ENCODE peak calls at places on chromosome 17, in four cellular contexts. One of them, this sample, is unnamed.

GRCh38 chr17:79617304-79617703 is 6.5 kb upstream of the RBFOX3 start:
- DNase-seq in pancreas: no peak
- DNase-seq in cardiac fibroblast: no peak
- DNase-seq in type B pancreatic cell: no peak
- DNase-seq in this sample: no peak

GRCh38 chr17:78995022-78995760 is 14.4 kb downstream of the CANT1 start:
- DNase-seq in cardiac fibroblast: no peak
- DNase-seq in pancreas: peak
- DNase-seq in type B pancreatic cell: no peak
- DNase-seq in this sample: no peak

GRCh38 chr17:7775058-7775457 is 57.5 kb downstream of the DNAH2 start:
- DNase-seq in type B pancreatic cell: no peak
- DNase-seq in cardiac fibroblast: no peak
- DNase-seq in pancreas: no peak
- DNase-seq in this sample: no peak

GRCh38 chr17:7204335-7204734 is 15.3 kb downstream of the DLG4 start:
- DNase-seq in pancreas: peak
- DNase-seq in cardiac fibroblast: no peak
- DNase-seq in type B pancreatic cell: no peak
- DNase-seq in this sample: no peak

GRCh38 chr17:48012151-48012520 is 25.5 kb downstream of the COPZ2 start:
- DNase-seq in type B pancreatic cell: peak
- DNase-seq in cardiac fibroblast: no peak
- DNase-seq in pancreas: peak
- DNase-seq in this sample: no peak

GRCh38 chr17:77281024-77281903 is 140.5 kb downstream of the SEC14L1 start:
- DNase-seq in cardiac fibroblast: peak
- DNase-seq in type B pancreatic cell: no peak
- DNase-seq in pancreas: peak
- DNase-seq in this sample: peak

GRCh38 chr17:4032738-4033137 is 68.5 kb upstream of the ATP2A3 start:
- DNase-seq in type B pancreatic cell: no peak
- DNase-seq in cardiac fibroblast: no peak
- DNase-seq in pancreas: no peak
- DNase-seq in this sample: no peak

GRCh38 chr17:58995247-58995940 is 111.3 kb downstream of the TRIM37 start:
- DNase-seq in cardiac fibroblast: peak
- DNase-seq in type B pancreatic cell: no peak
- DNase-seq in pancreas: no peak
- DNase-seq in this sample: no peak

GRCh38 chr17:64507418-64507766 is 615 bp downstream of the CEP95 start:
- DNase-seq in type B pancreatic cell: no peak
- DNase-seq in cardiac fibroblast: peak
- DNase-seq in pancreas: peak
- DNase-seq in this sample: peak

GRCh38 chr17:40621019-40621418 is 26.6 kb downstream of the SMARCE1 start:
- DNase-seq in cardiac fibroblast: no peak
- DNase-seq in type B pancreatic cell: no peak
- DNase-seq in pancreas: no peak
- DNase-seq in this sample: no peak

GRCh38 chr17:42183741-42184711 is 1.2 kb downstream of the HCRT start:
- DNase-seq in pancreas: peak
- DNase-seq in cardiac fibroblast: peak
- DNase-seq in type B pancreatic cell: peak
- DNase-seq in this sample: no peak

GRCh38 chr17:57726213-57726612 is 18.9 kb downstream of the CCDC182 start:
- DNase-seq in cardiac fibroblast: no peak
- DNase-seq in type B pancreatic cell: no peak
- DNase-seq in pancreas: no peak
- DNase-seq in this sample: no peak

GRCh38 chr17:358491-359133 is 6.0 kb upstream of the RPH3AL start:
- DNase-seq in pancreas: no peak
- DNase-seq in type B pancreatic cell: no peak
- DNase-seq in cardiac fibroblast: no peak
- DNase-seq in this sample: no peak

GRCh38 chr17:72658675-72659074 is 433.8 kb downstream of the SLC39A11 start:
- DNase-seq in cardiac fibroblast: no peak
- DNase-seq in type B pancreatic cell: no peak
- DNase-seq in pancreas: no peak
- DNase-seq in this sample: no peak

GRCh38 chr17:34579979-34580684 is 750 bp downstream of the TMEM132E start:
- DNase-seq in pancreas: peak
- DNase-seq in type B pancreatic cell: no peak
- DNase-seq in cardiac fibroblast: peak
- DNase-seq in this sample: no peak

GRCh38 chr17:35254107-35254802 is 11.4 kb downstream of the SLFN5 start:
- DNase-seq in cardiac fibroblast: peak
- DNase-seq in pancreas: peak
- DNase-seq in type B pancreatic cell: no peak
- DNase-seq in this sample: peak

GRCh38 chr17:4369557-4370230 is 3.2 kb upstream of the UBE2G1 start:
- DNase-seq in type B pancreatic cell: no peak
- DNase-seq in pancreas: no peak
- DNase-seq in cardiac fibroblast: no peak
- DNase-seq in this sample: no peak

GRCh38 chr17:63940584-63940983 is 8.5 kb upstream of the CD79B start:
- DNase-seq in pancreas: no peak
- DNase-seq in cardiac fibroblast: no peak
- DNase-seq in type B pancreatic cell: no peak
- DNase-seq in this sample: no peak

GRCh38 chr17:41580651-41581365 is 5.9 kb downstream of the KRT14 start:
- DNase-seq in cardiac fibroblast: no peak
- DNase-seq in pancreas: no peak
- DNase-seq in type B pancreatic cell: no peak
- DNase-seq in this sample: peak

GRCh38 chr17:27494192-27495091 is 38.2 kb downstream of the KSR1 start:
- DNase-seq in type B pancreatic cell: no peak
- DNase-seq in pancreas: peak
- DNase-seq in cardiac fibroblast: peak
- DNase-seq in this sample: peak

GRCh38 chr17:62617894-62618472 is 9.5 kb upstream of the MRC2 start:
- DNase-seq in cardiac fibroblast: peak
- DNase-seq in pancreas: no peak
- DNase-seq in type B pancreatic cell: no peak
- DNase-seq in this sample: no peak

GRCh38 chr17:64728041-64728695 is 66.1 kb upstream of the SMURF2 start:
- DNase-seq in type B pancreatic cell: no peak
- DNase-seq in cardiac fibroblast: peak
- DNase-seq in pancreas: no peak
- DNase-seq in this sample: no peak

GRCh38 chr17:1312261-1312870 is 32.9 kb downstream of the TRARG1 start:
- DNase-seq in pancreas: no peak
- DNase-seq in cardiac fibroblast: no peak
- DNase-seq in type B pancreatic cell: no peak
- DNase-seq in this sample: no peak

GRCh38 chr17:64741038-64741641 is 79.0 kb upstream of the SMURF2 start:
- DNase-seq in cardiac fibroblast: peak
- DNase-seq in type B pancreatic cell: peak
- DNase-seq in pancreas: no peak
- DNase-seq in this sample: no peak

GRCh38 chr17:3964203-3965122 is at the start of gene ATP2A3:
- DNase-seq in pancreas: peak
- DNase-seq in type B pancreatic cell: no peak
- DNase-seq in cardiac fibroblast: no peak
- DNase-seq in this sample: no peak

GRCh38 chr17:2237960-2238359 is 65.6 kb downstream of the SMG6 start:
- DNase-seq in pancreas: no peak
- DNase-seq in cardiac fibroblast: no peak
- DNase-seq in type B pancreatic cell: no peak
- DNase-seq in this sample: peak

GRCh38 chr17:1713160-1713877 is 3.1 kb upstream of the TLCD2 start:
- DNase-seq in cardiac fibroblast: no peak
- DNase-seq in type B pancreatic cell: no peak
- DNase-seq in pancreas: no peak
- DNase-seq in this sample: no peak

GRCh38 chr17:15083225-15083624 is 181.9 kb downstream of the PMP22 start:
- DNase-seq in pancreas: no peak
- DNase-seq in cardiac fibroblast: no peak
- DNase-seq in type B pancreatic cell: no peak
- DNase-seq in this sample: no peak

GRCh38 chr17:27419156-27419555 is 37.1 kb upstream of the KSR1 start:
- DNase-seq in cardiac fibroblast: no peak
- DNase-seq in pancreas: no peak
- DNase-seq in type B pancreatic cell: no peak
- DNase-seq in this sample: no peak

GRCh38 chr17:3838206-3838605 is 7.8 kb downstream of the NCBP3 start:
- DNase-seq in type B pancreatic cell: no peak
- DNase-seq in pancreas: peak
- DNase-seq in cardiac fibroblast: no peak
- DNase-seq in this sample: no peak

GRCh38 chr17:17716837-17717523 is 35.7 kb downstream of the RAI1 start:
- DNase-seq in type B pancreatic cell: no peak
- DNase-seq in cardiac fibroblast: no peak
- DNase-seq in pancreas: no peak
- DNase-seq in this sample: no peak
- TF ChIP-seq CTCF in type B pancreatic cell: no peak
- TF ChIP-seq CTCF in cardiac fibroblast: no peak
- TF ChIP-seq CTCF in pancreas: no peak
- TF ChIP-seq CTCF in this sample: no peak

DNA sequence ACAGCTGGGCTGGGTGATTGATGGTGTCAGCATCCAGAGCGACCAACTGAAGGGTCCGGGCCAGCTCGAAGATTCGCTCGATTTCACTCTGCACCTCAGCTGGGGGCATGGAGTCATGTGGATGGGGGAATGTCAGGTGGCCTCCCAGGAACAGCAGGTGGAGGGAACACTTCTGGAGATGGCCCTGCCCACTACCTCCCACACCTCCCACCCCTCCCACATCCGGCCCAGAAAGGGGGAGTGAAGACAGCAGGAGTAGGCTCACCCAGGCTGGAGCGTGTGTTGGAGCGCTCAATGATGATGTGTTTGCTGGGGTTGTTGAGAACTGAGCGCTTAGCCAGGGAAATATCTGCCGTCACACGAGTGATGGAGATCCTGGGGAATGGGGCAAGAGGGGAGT is 13.7 kb downstream of the CACNB1 start:
- DNase-seq in pancreas: no peak
- DNase-seq in cardiac fibroblast: no peak
- DNase-seq in type B pancreatic cell: no peak
- DNase-seq in this sample: no peak
- TF ChIP-seq CTCF in pancreas: no peak
- TF ChIP-seq CTCF in cardiac fibroblast: no peak
- TF ChIP-seq CTCF in type B pancreatic cell: no peak
- TF ChIP-seq CTCF in this sample: no peak

GRCh38 chr17:49357516-49357915 is 4.5 kb downstream of the ZNF652 start:
- DNase-seq in pancreas: no peak
- DNase-seq in type B pancreatic cell: no peak
- DNase-seq in cardiac fibroblast: no peak
- DNase-seq in this sample: no peak

GRCh38 chr17:49359990-49360795 is 1.9 kb downstream of the ZNF652 start:
- DNase-seq in cardiac fibroblast: no peak
- DNase-seq in pancreas: no peak
- DNase-seq in type B pancreatic cell: no peak
- DNase-seq in this sample: no peak

GRCh38 chr17:49360796-49361128 is 1.3 kb downstream of the ZNF652 start:
- DNase-seq in type B pancreatic cell: no peak
- DNase-seq in pancreas: no peak
- DNase-seq in cardiac fibroblast: peak
- DNase-seq in this sample: no peak

GRCh38 chr17:49356320-49356719 is 5.7 kb downstream of the ZNF652 start:
- DNase-seq in pancreas: no peak
- DNase-seq in type B pancreatic cell: no peak
- DNase-seq in cardiac fibroblast: no peak
- DNase-seq in this sample: no peak

GRCh38 chr17:49358638-49359247 is 3.3 kb downstream of the ZNF652 start:
- DNase-seq in cardiac fibroblast: peak
- DNase-seq in pancreas: no peak
- DNase-seq in type B pancreatic cell: no peak
- DNase-seq in this sample: no peak
- TF ChIP-seq CTCF in cardiac fibroblast: no peak
- TF ChIP-seq CTCF in pancreas: no peak
- TF ChIP-seq CTCF in type B pancreatic cell: no peak
- TF ChIP-seq CTCF in this sample: no peak

GRCh38 chr17:81257533-81257932 is 18.4 kb downstream of the NDUFAF8 start:
- DNase-seq in cardiac fibroblast: no peak
- DNase-seq in pancreas: no peak
- DNase-seq in type B pancreatic cell: no peak
- DNase-seq in this sample: no peak

GRCh38 chr17:81260171-81260570 is 21.1 kb downstream of the NDUFAF8 start:
- DNase-seq in type B pancreatic cell: no peak
- DNase-seq in pancreas: no peak
- DNase-seq in cardiac fibroblast: no peak
- DNase-seq in this sample: no peak

GRCh38 chr17:81259058-81259605 is 20.0 kb downstream of the NDUFAF8 start:
- DNase-seq in cardiac fibroblast: no peak
- DNase-seq in type B pancreatic cell: no peak
- DNase-seq in pancreas: no peak
- DNase-seq in this sample: no peak

GRCh38 chr17:81256616-81257015 is 17.5 kb downstream of the NDUFAF8 start:
- DNase-seq in pancreas: no peak
- DNase-seq in cardiac fibroblast: peak
- DNase-seq in type B pancreatic cell: no peak
- DNase-seq in this sample: no peak

DNA sequence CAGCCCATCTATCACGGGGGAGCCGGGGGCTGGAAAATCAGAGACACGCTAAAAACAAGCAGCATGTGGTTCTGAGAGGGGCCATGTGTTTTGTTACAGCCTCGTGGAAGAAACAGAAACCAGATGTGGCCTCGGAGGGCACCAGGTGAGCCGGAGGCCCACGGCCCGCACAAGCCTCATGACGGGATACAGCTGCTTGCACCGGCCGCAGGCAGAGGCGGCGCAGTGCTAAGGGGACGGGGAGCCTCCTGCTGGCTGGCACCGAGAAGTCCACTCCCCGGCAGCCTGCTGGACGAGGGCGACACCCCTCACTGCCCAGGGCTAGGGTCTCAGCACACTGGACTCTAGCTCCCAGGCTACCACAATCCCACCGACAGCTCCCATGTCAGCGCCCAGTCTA is 19.2 kb downstream of the NDUFAF8 start:
- DNase-seq in type B pancreatic cell: no peak
- DNase-seq in cardiac fibroblast: no peak
- DNase-seq in pancreas: no peak
- DNase-seq in this sample: no peak
- TF ChIP-seq CTCF in type B pancreatic cell: peak
- TF ChIP-seq CTCF in cardiac fibroblast: no peak
- TF ChIP-seq CTCF in pancreas: no peak
- TF ChIP-seq CTCF in this sample: no peak

GRCh38 chr17:31525801-31526549 is 134.5 kb downstream of the RAB11FIP4 start:
- DNase-seq in cardiac fibroblast: no peak
- DNase-seq in type B pancreatic cell: no peak
- DNase-seq in pancreas: no peak
- DNase-seq in this sample: peak
- TF ChIP-seq CTCF in cardiac fibroblast: peak
- TF ChIP-seq CTCF in type B pancreatic cell: peak
- TF ChIP-seq CTCF in pancreas: no peak
- TF ChIP-seq CTCF in this sample: peak

This sample was measured in MCF 10A.